ENCODE peak calls at places on chromosomes 11 and 22, in four cellular contexts. One of them, this sample, is unnamed.

GRCh38 chr11:1074244-1075221 is at the start of gene MUC2:
- DNase-seq in endodermal cell: no peak
- DNase-seq in AG04450: no peak
- DNase-seq in GM10248: no peak
- DNase-seq in this sample: no peak

GRCh38 chr11:45023065-45023365 is 72.3 kb upstream of the TP53I11 start:
- DNase-seq in endodermal cell: no peak
- DNase-seq in AG04450: no peak
- DNase-seq in GM10248: no peak
- DNase-seq in this sample: no peak

GRCh38 chr11:14270690-14271542 is 88.1 kb downstream of the RRAS2 start:
- DNase-seq in endodermal cell: no peak
- DNase-seq in AG04450: no peak
- DNase-seq in GM10248: peak
- DNase-seq in this sample: no peak

GRCh38 chr22:48254311-48254873 is 1491.9 kb downstream of the TBC1D22A start:
- DNase-seq in endodermal cell: peak
- DNase-seq in AG04450: no peak
- DNase-seq in GM10248: no peak
- DNase-seq in this sample: no peak

GRCh38 chr11:83511646-83512045 is 225.5 kb upstream of the CCDC90B start:
- DNase-seq in endodermal cell: peak
- DNase-seq in AG04450: no peak
- DNase-seq in GM10248: no peak
- DNase-seq in this sample: no peak

GRCh38 chr22:17767236-17768065 is 6.8 kb downstream of the BID start:
- DNase-seq in endodermal cell: no peak
- DNase-seq in AG04450: no peak
- DNase-seq in GM10248: peak
- DNase-seq in this sample: no peak

GRCh38 chr11:128919192-128919591 is 23.5 kb downstream of the TP53AIP1 start:
- DNase-seq in endodermal cell: no peak
- DNase-seq in AG04450: no peak
- DNase-seq in GM10248: no peak
- DNase-seq in this sample: no peak

GRCh38 chr11:16984229-16984628 is 30.0 kb downstream of the PLEKHA7 start:
- DNase-seq in endodermal cell: no peak
- DNase-seq in AG04450: no peak
- DNase-seq in GM10248: no peak
- DNase-seq in this sample: no peak

GRCh38 chr11:17810736-17811135 is 76.2 kb downstream of the KCNC1 start:
- DNase-seq in endodermal cell: no peak
- DNase-seq in AG04450: no peak
- DNase-seq in GM10248: no peak
- DNase-seq in this sample: no peak

GRCh38 chr11:111520565-111520964 is 6.0 kb downstream of the HOATZ start:
- DNase-seq in endodermal cell: no peak
- DNase-seq in AG04450: no peak
- DNase-seq in GM10248: no peak
- DNase-seq in this sample: no peak

GRCh38 chr11:19614370-19614936 is 98.2 kb upstream of the NAV2 start:
- DNase-seq in endodermal cell: no peak
- DNase-seq in AG04450: no peak
- DNase-seq in GM10248: no peak
- DNase-seq in this sample: no peak

GRCh38 chr11:117146521-117146920 is 2.4 kb downstream of the PAFAH1B2 start:
- DNase-seq in endodermal cell: peak
- DNase-seq in AG04450: no peak
- DNase-seq in GM10248: no peak
- DNase-seq in this sample: no peak

GRCh38 chr11:3161309-3161708 is 3.8 kb downstream of the OSBPL5 start:
- DNase-seq in endodermal cell: no peak
- DNase-seq in AG04450: no peak
- DNase-seq in GM10248: no peak
- DNase-seq in this sample: no peak

GRCh38 chr11:70186936-70187335 is 16.2 kb upstream of the FADD start:
- DNase-seq in endodermal cell: no peak
- DNase-seq in AG04450: no peak
- DNase-seq in GM10248: no peak
- DNase-seq in this sample: no peak

GRCh38 chr11:70244698-70245097 is 25.8 kb upstream of the PPFIA1 start:
- DNase-seq in endodermal cell: no peak
- DNase-seq in AG04450: peak
- DNase-seq in GM10248: no peak
- DNase-seq in this sample: no peak

GRCh38 chr22:19554834-19555404 is 30.7 kb upstream of the CLDN5 start:
- DNase-seq in endodermal cell: peak
- DNase-seq in AG04450: no peak
- DNase-seq in GM10248: no peak
- DNase-seq in this sample: no peak

GRCh38 chr11:126588630-126589491 is 233.4 kb downstream of the ST3GAL4 start:
- DNase-seq in endodermal cell: no peak
- DNase-seq in AG04450: no peak
- DNase-seq in GM10248: no peak
- DNase-seq in this sample: no peak

GRCh38 chr22:26320469-26320868 is 108.6 kb upstream of the ASPHD2 start:
- DNase-seq in endodermal cell: no peak
- DNase-seq in AG04450: no peak
- DNase-seq in GM10248: no peak
- DNase-seq in this sample: no peak

GRCh38 chr11:129315781-129316579 is 59.7 kb upstream of the BARX2 start:
- DNase-seq in endodermal cell: peak
- DNase-seq in AG04450: no peak
- DNase-seq in GM10248: no peak
- DNase-seq in this sample: no peak

GRCh38 chr11:94129505-94130335 is 1.1 kb downstream of the PANX1 start:
- DNase-seq in endodermal cell: peak
- DNase-seq in AG04450: no peak
- DNase-seq in GM10248: no peak
- DNase-seq in this sample: no peak

GRCh38 chr11:1919428-1920127 is at the start of gene TNNT3:
- DNase-seq in endodermal cell: no peak
- DNase-seq in AG04450: no peak
- DNase-seq in GM10248: no peak
- DNase-seq in this sample: no peak

GRCh38 chr11:45859661-45860140 is 12.4 kb downstream of the CRY2 start:
- DNase-seq in endodermal cell: peak
- DNase-seq in AG04450: peak
- DNase-seq in GM10248: no peak
- DNase-seq in this sample: peak

GRCh38 chr11:68215087-68215445 is 2.0 kb upstream of the KMT5B start:
- DNase-seq in endodermal cell: peak
- DNase-seq in AG04450: no peak
- DNase-seq in GM10248: peak
- DNase-seq in this sample: peak